ENCODE peak calls at places on chromosomes 11 and 22, in five cellular contexts. One of them, this sample, is unnamed.

GRCh38 chr11:1393038-1393710 is 3.4 kb downstream of the BRSK2 start:
- DNase-seq in AG04449: no peak
- DNase-seq in osteoblast: peak
- DNase-seq in tibial artery: no peak
- DNase-seq in heart right ventricle: peak
- DNase-seq in this sample: no peak

GRCh38 chr22:38754247-38755154 is 1.3 kb downstream of the SUN2 start:
- DNase-seq in AG04449: no peak
- DNase-seq in osteoblast: peak
- DNase-seq in tibial artery: peak
- DNase-seq in heart right ventricle: no peak
- DNase-seq in this sample: no peak

GRCh38 chr11:86152901-86153300 is 84.0 kb upstream of the PICALM start:
- DNase-seq in AG04449: no peak
- DNase-seq in osteoblast: no peak
- DNase-seq in tibial artery: no peak
- DNase-seq in heart right ventricle: no peak
- DNase-seq in this sample: no peak

GRCh38 chr11:95566151-95566670 is 223.4 kb downstream of the FAM76B start:
- DNase-seq in AG04449: peak
- DNase-seq in osteoblast: no peak
- DNase-seq in tibial artery: no peak
- DNase-seq in heart right ventricle: no peak
- DNase-seq in this sample: no peak

GRCh38 chr11:70610561-70610960 is 212.2 kb downstream of the CTTN start:
- DNase-seq in AG04449: no peak
- DNase-seq in osteoblast: peak
- DNase-seq in tibial artery: no peak
- DNase-seq in heart right ventricle: no peak
- DNase-seq in this sample: no peak

GRCh38 chr11:116993599-116993998 is 104.6 kb downstream of the SIK3 start:
- DNase-seq in AG04449: no peak
- DNase-seq in osteoblast: no peak
- DNase-seq in tibial artery: no peak
- DNase-seq in heart right ventricle: no peak
- DNase-seq in this sample: no peak

GRCh38 chr11:60929774-60930173 is 5.5 kb downstream of the TMEM132A start:
- DNase-seq in AG04449: no peak
- DNase-seq in osteoblast: peak
- DNase-seq in tibial artery: no peak
- DNase-seq in heart right ventricle: no peak
- DNase-seq in this sample: no peak

GRCh38 chr11:124895471-124895971 is 2.1 kb downstream of the ROBO4 start:
- DNase-seq in AG04449: no peak
- DNase-seq in osteoblast: no peak
- DNase-seq in tibial artery: peak
- DNase-seq in heart right ventricle: no peak
- DNase-seq in this sample: no peak

GRCh38 chr22:42676059-42676607 is 26.9 kb upstream of the CYB5R3 start:
- DNase-seq in AG04449: no peak
- DNase-seq in osteoblast: peak
- DNase-seq in tibial artery: no peak
- DNase-seq in heart right ventricle: no peak
- DNase-seq in this sample: no peak

GRCh38 chr11:86396403-86396802 is 21.7 kb downstream of the CCDC81 start:
- DNase-seq in AG04449: peak
- DNase-seq in osteoblast: peak
- DNase-seq in tibial artery: no peak
- DNase-seq in heart right ventricle: no peak
- DNase-seq in this sample: peak

GRCh38 chr22:32623943-32624342 is 149.3 kb downstream of the FBXO7 start:
- DNase-seq in AG04449: peak
- DNase-seq in osteoblast: peak
- DNase-seq in tibial artery: peak
- DNase-seq in heart right ventricle: peak
- DNase-seq in this sample: peak

GRCh38 chr11:117387992-117388765 is 60.5 kb downstream of the CEP164 start:
- DNase-seq in AG04449: peak
- DNase-seq in osteoblast: peak
- DNase-seq in tibial artery: peak
- DNase-seq in heart right ventricle: no peak
- DNase-seq in this sample: peak

GRCh38 chr11:81092517-81092916 is 1641.1 kb downstream of the FAM181B start:
- DNase-seq in AG04449: no peak
- DNase-seq in osteoblast: no peak
- DNase-seq in tibial artery: no peak
- DNase-seq in heart right ventricle: no peak
- DNase-seq in this sample: no peak

GRCh38 chr11:126193038-126193478 is 18.4 kb downstream of the RPUSD4 start:
- DNase-seq in AG04449: no peak
- DNase-seq in osteoblast: no peak
- DNase-seq in tibial artery: peak
- DNase-seq in heart right ventricle: no peak
- DNase-seq in this sample: no peak

GRCh38 chr11:44133335-44133946 is 38.0 kb downstream of the EXT2 start:
- DNase-seq in AG04449: no peak
- DNase-seq in osteoblast: no peak
- DNase-seq in tibial artery: no peak
- DNase-seq in heart right ventricle: no peak
- DNase-seq in this sample: no peak

GRCh38 chr11:34625576-34625975 is 4.7 kb downstream of the EHF start:
- DNase-seq in AG04449: no peak
- DNase-seq in osteoblast: no peak
- DNase-seq in tibial artery: no peak
- DNase-seq in heart right ventricle: no peak
- DNase-seq in this sample: no peak

GRCh38 chr11:94762208-94762607 is 5.9 kb upstream of the AMOTL1 start:
- DNase-seq in AG04449: no peak
- DNase-seq in osteoblast: no peak
- DNase-seq in tibial artery: no peak
- DNase-seq in heart right ventricle: no peak
- DNase-seq in this sample: no peak

GRCh38 chr11:72441647-72442267 is 7.4 kb upstream of the CLPB start:
- DNase-seq in AG04449: no peak
- DNase-seq in osteoblast: no peak
- DNase-seq in tibial artery: no peak
- DNase-seq in heart right ventricle: no peak
- DNase-seq in this sample: no peak

GRCh38 chr11:45725776-45726606 is 60.6 kb upstream of the CHST1 start:
- DNase-seq in AG04449: no peak
- DNase-seq in osteoblast: no peak
- DNase-seq in tibial artery: no peak
- DNase-seq in heart right ventricle: no peak
- DNase-seq in this sample: no peak

GRCh38 chr22:32764330-32765116 is 37.0 kb upstream of the TIMP3 start:
- DNase-seq in AG04449: peak
- DNase-seq in osteoblast: peak
- DNase-seq in tibial artery: peak
- DNase-seq in heart right ventricle: peak
- DNase-seq in this sample: no peak

GRCh38 chr11:68950268-68950667 is 30.5 kb downstream of the MRGPRD start:
- DNase-seq in AG04449: no peak
- DNase-seq in osteoblast: peak
- DNase-seq in tibial artery: no peak
- DNase-seq in heart right ventricle: no peak
- DNase-seq in this sample: no peak
- TF ChIP-seq CTCF in AG04449: peak
- TF ChIP-seq CTCF in osteoblast: peak
- TF ChIP-seq CTCF in tibial artery: peak
- TF ChIP-seq CTCF in heart right ventricle: no peak
- TF ChIP-seq CTCF in this sample: peak

GRCh38 chr11:121426476-121427454 is 25.3 kb upstream of the SORL1 start:
- DNase-seq in AG04449: no peak
- DNase-seq in osteoblast: peak
- DNase-seq in tibial artery: peak
- DNase-seq in heart right ventricle: peak
- DNase-seq in this sample: no peak
- TF ChIP-seq CTCF in AG04449: no peak
- TF ChIP-seq CTCF in osteoblast: no peak
- TF ChIP-seq CTCF in tibial artery: no peak
- TF ChIP-seq CTCF in heart right ventricle: no peak
- TF ChIP-seq CTCF in this sample: no peak

GRCh38 chr11:67538306-67538705 is 15.1 kb upstream of the CABP2 start:
- DNase-seq in AG04449: no peak
- DNase-seq in osteoblast: no peak
- DNase-seq in tibial artery: no peak
- DNase-seq in heart right ventricle: no peak
- DNase-seq in this sample: no peak
- TF ChIP-seq CTCF in AG04449: no peak
- TF ChIP-seq CTCF in osteoblast: no peak
- TF ChIP-seq CTCF in tibial artery: no peak
- TF ChIP-seq CTCF in heart right ventricle: no peak
- TF ChIP-seq CTCF in this sample: no peak

DNA sequence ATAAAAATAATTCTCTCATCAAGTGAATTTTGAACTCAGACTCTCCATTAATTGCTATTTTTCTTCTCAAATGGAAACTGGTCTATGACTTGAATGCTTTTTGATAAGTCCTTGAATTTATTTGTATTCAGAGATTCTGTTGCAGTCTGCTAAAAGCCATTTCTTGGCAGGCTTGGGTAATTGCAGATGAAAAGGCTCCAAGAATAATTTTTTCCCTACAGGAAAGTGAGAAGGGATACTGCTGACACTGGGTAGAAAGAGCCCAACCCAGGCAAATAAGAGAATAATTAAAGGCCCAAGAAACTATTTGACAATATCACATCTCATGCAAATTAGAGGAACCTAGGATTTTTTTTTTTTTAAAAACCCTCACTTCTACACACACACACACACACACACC is 246.5 kb upstream of the DDI1 start:
- DNase-seq in AG04449: no peak
- DNase-seq in osteoblast: no peak
- DNase-seq in tibial artery: no peak
- DNase-seq in heart right ventricle: no peak
- DNase-seq in this sample: no peak
- TF ChIP-seq CTCF in AG04449: no peak
- TF ChIP-seq CTCF in osteoblast: no peak
- TF ChIP-seq CTCF in tibial artery: no peak
- TF ChIP-seq CTCF in heart right ventricle: no peak
- TF ChIP-seq CTCF in this sample: no peak